ENCODE peak calls at places on chromosomes 5 and 9, in nine cellular contexts. N is prostate gland, Z is H1, O is uterus, B is A549, D is K562, Q is body of pancreas, K is ovary, V is HCT116. M is an unnamed sample.
A peak's percentile ranks its signal among the peaks of the same experiment; 100 is the strongest.

GRCh38 chr9:132114102-132114707 is 34.5 kb upstream of the MED27 start:
- DNase-seq in N (peak; percentile 42), Z (peak; percentile 93), O (no peak), B (peak; percentile 59), D (peak; percentile 71), Q (peak; percentile 73), K (peak; percentile 61), V (no peak), M (peak; percentile 68)

GRCh38 chr5:59358497-59358896 is 535.0 kb downstream of the PDE4D start:
- DNase-seq in N (no peak), Z (no peak), O (peak; percentile 28), B (no peak), D (no peak), Q (no peak), K (peak; percentile 50), V (no peak), M (no peak)

GRCh38 chr5:56414056-56414455 is 180.9 kb upstream of the ANKRD55 start:
- DNase-seq in N (no peak), Z (no peak), O (no peak), B (no peak), D (no peak), Q (no peak), K (no peak), V (no peak), M (no peak)

GRCh38 chr9:129972816-129973215 is 70.2 kb downstream of the FNBP1 start:
- DNase-seq in N (no peak), Z (no peak), O (no peak), B (no peak), D (no peak), Q (no peak), K (no peak), V (no peak), M (no peak)

GRCh38 chr5:153520137-153520536 is 29.7 kb downstream of the GRIA1 start:
- DNase-seq in N (no peak), Z (no peak), O (no peak), B (no peak), D (no peak), Q (no peak), K (no peak), V (no peak), M (no peak)

GRCh38 chr5:6633469-6634326 is 458 bp downstream of the SRD5A1 start:
- DNase-seq in N (peak; percentile 18), Z (peak; percentile 72), O (peak; percentile 23), B (peak; percentile 22), D (peak; percentile 55), Q (no peak), K (peak; percentile 56), V (no peak), M (peak; percentile 42)

GRCh38 chr5:87022415-87022814 is 245.3 kb upstream of the RASA1 start:
- DNase-seq in N (no peak), Z (no peak), O (no peak), B (no peak), D (no peak), Q (no peak), K (no peak), V (no peak), M (no peak)

GRCh38 chr5:178293815-178294214 is 61.2 kb upstream of the PHYKPL start:
- DNase-seq in N (no peak), Z (no peak), O (no peak), B (no peak), D (no peak), Q (no peak), K (no peak), V (no peak), M (peak; percentile 20)

GRCh38 chr5:136174021-136174659 is 18.8 kb downstream of the SMIM32 start:
- DNase-seq in N (no peak), Z (no peak), O (no peak), B (peak; percentile 55), D (peak; percentile 71), Q (no peak), K (no peak), V (peak; percentile 15), M (no peak)

GRCh38 chr5:57383093-57383861 is 99.3 kb downstream of the ACTBL2 start:
- DNase-seq in N (no peak), Z (no peak), O (no peak), B (peak; percentile 85), D (peak; percentile 87), Q (no peak), K (no peak), V (peak; percentile 92), M (no peak)

GRCh38 chr5:169980418-169981053 is at the start of gene INSYN2B:
- DNase-seq in N (peak; percentile 71), Z (peak; percentile 89), O (peak; percentile 18), B (peak; percentile 81), D (peak; percentile 70), Q (peak; percentile 63), K (peak; percentile 59), V (peak; percentile 56), M (no peak)

GRCh38 chr9:29322240-29322639 is 1749.0 kb upstream of the C9orf72 start:
- DNase-seq in N (no peak), Z (no peak), O (no peak), B (no peak), D (no peak), Q (no peak), K (no peak), V (no peak), M (no peak)

GRCh38 chr9:90773593-90773992 is 28.0 kb upstream of the SYK start:
- DNase-seq in N (no peak), Z (no peak), O (no peak), B (no peak), D (peak; percentile 17), Q (no peak), K (no peak), V (no peak), M (peak; percentile 34)

GRCh38 chr9:68961587-68961986 is 52.3 kb downstream of the PRKACG start:
- DNase-seq in N (no peak), Z (no peak), O (no peak), B (no peak), D (peak; percentile 77), Q (no peak), K (no peak), V (no peak), M (no peak)

GRCh38 chr5:110809006-110809405 is 70.2 kb downstream of the SLC25A46 start:
- DNase-seq in N (no peak), Z (no peak), O (no peak), B (no peak), D (no peak), Q (no peak), K (no peak), V (no peak), M (no peak)

GRCh38 chr9:79012561-79012960 is 559.2 kb upstream of the TLE4 start:
- DNase-seq in N (no peak), Z (no peak), O (no peak), B (no peak), D (no peak), Q (no peak), K (no peak), V (no peak), M (no peak)

GRCh38 chr9:88942411-88942810 is 48.9 kb upstream of the S1PR3 start:
- DNase-seq in N (no peak), Z (no peak), O (no peak), B (no peak), D (no peak), Q (no peak), K (no peak), V (no peak), M (no peak)
- H3K4me1 ChIP-seq in N (no peaks in the 10 kb centered on the region), Z (no peaks in the 10 kb centered on the region), O (no peaks in the 10 kb centered on the region), B (peaks cover 3% of the 10 kb centered on the region), D (no peaks in the 10 kb centered on the region), Q (peaks cover 27% of the 10 kb centered on the region), K (no peaks in the 10 kb centered on the region), V (no peaks in the 10 kb centered on the region), M (no peaks in the 10 kb centered on the region)

DNA sequence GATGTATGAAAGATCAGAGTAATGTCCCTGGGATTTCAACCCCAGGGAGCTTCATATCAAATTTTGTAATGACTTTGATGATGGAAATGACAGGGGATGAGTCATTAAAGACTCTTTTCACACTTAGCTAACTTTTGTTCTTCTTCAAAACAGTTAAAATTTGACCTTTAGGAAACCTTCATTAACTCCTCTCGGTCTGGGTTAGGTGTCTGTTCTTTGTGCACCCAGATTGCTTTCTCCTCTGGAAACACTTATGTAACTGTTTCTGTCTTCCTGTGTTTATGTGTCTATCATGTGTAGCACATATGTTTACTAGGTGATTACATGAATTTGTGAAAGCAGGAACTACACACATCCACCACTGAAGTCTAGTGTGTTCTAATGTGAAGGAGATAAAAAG is 1.6 kb downstream of the SRFBP1 start:
- DNase-seq in N (no peak), Z (no peak), O (no peak), B (no peak), D (peak; percentile 3), Q (no peak), K (no peak), V (no peak), M (no peak)
- H3K4me3 ChIP-seq in N (no peak overlapping the region), Z (no peak overlapping the region), O (no peak overlapping the region), B (peak overlapping the region; percentile 93), D (peak overlapping the region; percentile 57), Q (no peak overlapping the region), K (no peak overlapping the region), V (peak overlapping the region; percentile 71), M (peak overlapping the region; percentile 72)

GRCh38 chr5:181260720-181261319 is at the start of gene TRIM52:
- DNase-seq in N (peak; percentile 89), Z (peak; percentile 94), O (peak; percentile 83), B (peak; percentile 68), D (peak; percentile 94), Q (peak; percentile 88), K (peak; percentile 88), V (peak; percentile 89), M (peak; percentile 93)
- TF ChIP-seq POLR2A in N (peak; percentile 74), Z (no peak), O (peak; percentile 85), B (peak; percentile 96), D (peak; percentile 76), Q (peak; percentile 96), K (peak; percentile 86), V (peak; percentile 64), M (peak; percentile 92)

GRCh38 chr5:139131881-139132480 is 66.2 kb downstream of the SIL1 start:
- DNase-seq in N (no peak), Z (no peak), O (no peak), B (no peak), D (no peak), Q (no peak), K (peak; percentile 52), V (no peak), M (no peak)

GRCh38 chr5:139133237-139133636 is 64.9 kb downstream of the SIL1 start:
- DNase-seq in N (no peak), Z (no peak), O (no peak), B (no peak), D (no peak), Q (no peak), K (no peak), V (no peak), M (no peak)

GRCh38 chr5:139132515-139132914 is 65.7 kb downstream of the SIL1 start:
- DNase-seq in N (peak; percentile 53), Z (no peak), O (peak; percentile 33), B (no peak), D (no peak), Q (peak; percentile 42), K (no peak), V (no peak), M (no peak)

GRCh38 chr5:139131062-139131856 is 66.9 kb downstream of the SIL1 start:
- DNase-seq in N (peak; percentile 16), Z (peak; percentile 57), O (peak; percentile 63), B (no peak), D (no peak), Q (peak; percentile 32), K (peak; percentile 69), V (no peak), M (no peak)

DNA sequence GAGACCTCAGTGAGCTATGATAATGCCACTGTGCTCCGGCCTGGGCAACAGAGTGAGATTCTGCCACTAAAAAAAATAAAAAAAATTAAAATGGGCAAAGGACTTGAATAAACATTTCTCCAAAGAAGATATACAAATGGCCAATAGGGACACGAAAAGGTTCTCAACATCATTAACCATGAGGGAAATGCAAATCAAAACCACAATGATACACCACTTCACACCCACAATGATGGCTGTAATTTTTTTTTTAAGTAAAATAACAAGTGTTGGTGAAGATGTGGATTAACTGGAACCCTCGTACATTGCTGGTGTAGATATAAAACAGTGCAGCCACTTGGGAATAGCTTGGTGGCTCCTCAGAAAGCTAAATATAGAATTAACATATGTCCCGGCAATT is 68.0 kb downstream of the SIL1 start:
- DNase-seq in N (no peak), Z (no peak), O (no peak), B (no peak), D (no peak), Q (no peak), K (no peak), V (no peak), M (no peak)
- H3K4me1 ChIP-seq in N (peaks cover 14% of the 10 kb centered on the region), Z (peaks cover 10% of the 10 kb centered on the region), O (peaks cover 11% of the 10 kb centered on the region), B (peaks cover 5% of the 10 kb centered on the region), D (no peaks in the 10 kb centered on the region), Q (peaks cover 46% of the 10 kb centered on the region), K (peaks cover 31% of the 10 kb centered on the region), V (no peaks in the 10 kb centered on the region), M (no peaks in the 10 kb centered on the region)

M was measured in Peyer's patch.